ENCODE peak calls at places on chromosome 2, in eight cellular contexts. One of them, this sample, is unnamed. For H3K4me1, the result is how much of the 10 kb centered on the place peaks cover.

GRCh38 chr2:46230115-46230571 is 67.1 kb upstream of the EPAS1 start:
- DNase-seq in HepG2: peak
- DNase-seq in CD8-positive, alpha-beta T cell: peak
- DNase-seq in tibial nerve: no peak
- DNase-seq in spleen: peak
- DNase-seq in A673: no peak
- DNase-seq in SK-N-SH: no peak
- DNase-seq in Panc1: no peak
- DNase-seq in this sample: peak

GRCh38 chr2:58206785-58207184 is 34.3 kb downstream of the FANCL start:
- DNase-seq in HepG2: no peak
- DNase-seq in CD8-positive, alpha-beta T cell: no peak
- DNase-seq in tibial nerve: no peak
- DNase-seq in spleen: no peak
- DNase-seq in A673: no peak
- DNase-seq in SK-N-SH: no peak
- DNase-seq in Panc1: no peak
- DNase-seq in this sample: no peak

GRCh38 chr2:98912957-98913915 is 22.8 kb downstream of the CRACDL start:
- DNase-seq in HepG2: no peak
- DNase-seq in CD8-positive, alpha-beta T cell: no peak
- DNase-seq in tibial nerve: no peak
- DNase-seq in spleen: peak
- DNase-seq in A673: no peak
- DNase-seq in SK-N-SH: no peak
- DNase-seq in Panc1: no peak
- DNase-seq in this sample: no peak

GRCh38 chr2:181308731-181309130 is 148.5 kb upstream of the ITGA4 start:
- DNase-seq in HepG2: no peak
- DNase-seq in CD8-positive, alpha-beta T cell: no peak
- DNase-seq in tibial nerve: no peak
- DNase-seq in spleen: no peak
- DNase-seq in A673: no peak
- DNase-seq in SK-N-SH: no peak
- DNase-seq in Panc1: no peak
- DNase-seq in this sample: no peak

GRCh38 chr2:95346738-95347671 is 49.9 kb downstream of the KCNIP3 start:
- DNase-seq in HepG2: no peak
- DNase-seq in CD8-positive, alpha-beta T cell: no peak
- DNase-seq in tibial nerve: no peak
- DNase-seq in spleen: peak
- DNase-seq in A673: no peak
- DNase-seq in SK-N-SH: peak
- DNase-seq in Panc1: no peak
- DNase-seq in this sample: no peak

GRCh38 chr2:191591025-191591424 is 86.9 kb upstream of the NABP1 start:
- DNase-seq in HepG2: no peak
- DNase-seq in CD8-positive, alpha-beta T cell: no peak
- DNase-seq in tibial nerve: no peak
- DNase-seq in spleen: no peak
- DNase-seq in A673: no peak
- DNase-seq in SK-N-SH: no peak
- DNase-seq in Panc1: no peak
- DNase-seq in this sample: no peak

GRCh38 chr2:31217465-31218200 is at the start of gene CAPN14:
- DNase-seq in HepG2: no peak
- DNase-seq in CD8-positive, alpha-beta T cell: no peak
- DNase-seq in tibial nerve: no peak
- DNase-seq in spleen: no peak
- DNase-seq in A673: peak
- DNase-seq in SK-N-SH: no peak
- DNase-seq in Panc1: no peak
- DNase-seq in this sample: no peak

GRCh38 chr2:9565436-9566153 is 10.0 kb upstream of the ADAM17 start:
- DNase-seq in HepG2: no peak
- DNase-seq in CD8-positive, alpha-beta T cell: no peak
- DNase-seq in tibial nerve: peak
- DNase-seq in spleen: no peak
- DNase-seq in A673: peak
- DNase-seq in SK-N-SH: no peak
- DNase-seq in Panc1: peak
- DNase-seq in this sample: no peak

GRCh38 chr2:195898505-195898904 is 170.1 kb downstream of the DNAH7 start:
- DNase-seq in HepG2: peak
- DNase-seq in CD8-positive, alpha-beta T cell: no peak
- DNase-seq in tibial nerve: peak
- DNase-seq in spleen: no peak
- DNase-seq in A673: peak
- DNase-seq in SK-N-SH: peak
- DNase-seq in Panc1: no peak
- DNase-seq in this sample: peak

GRCh38 chr2:201923436-201923975 is 110.1 kb upstream of the FZD7 start:
- DNase-seq in HepG2: no peak
- DNase-seq in CD8-positive, alpha-beta T cell: no peak
- DNase-seq in tibial nerve: no peak
- DNase-seq in spleen: no peak
- DNase-seq in A673: no peak
- DNase-seq in SK-N-SH: no peak
- DNase-seq in Panc1: no peak
- DNase-seq in this sample: no peak

GRCh38 chr2:136051725-136052048 is 66.3 kb upstream of the DARS1 start:
- DNase-seq in HepG2: no peak
- DNase-seq in CD8-positive, alpha-beta T cell: no peak
- DNase-seq in tibial nerve: no peak
- DNase-seq in spleen: no peak
- DNase-seq in A673: no peak
- DNase-seq in SK-N-SH: no peak
- DNase-seq in Panc1: no peak
- DNase-seq in this sample: no peak

GRCh38 chr2:118696786-118697465 is 150.5 kb downstream of the EN1 start:
- DNase-seq in HepG2: no peak
- DNase-seq in CD8-positive, alpha-beta T cell: no peak
- DNase-seq in tibial nerve: no peak
- DNase-seq in spleen: no peak
- DNase-seq in A673: no peak
- DNase-seq in SK-N-SH: peak
- DNase-seq in Panc1: no peak
- DNase-seq in this sample: no peak

GRCh38 chr2:133732982-133733670 is 164.9 kb upstream of the NCKAP5 start:
- DNase-seq in HepG2: no peak
- DNase-seq in CD8-positive, alpha-beta T cell: no peak
- DNase-seq in tibial nerve: no peak
- DNase-seq in spleen: no peak
- DNase-seq in A673: peak
- DNase-seq in SK-N-SH: no peak
- DNase-seq in Panc1: no peak
- DNase-seq in this sample: no peak

GRCh38 chr2:63124209-63124608 is 73.6 kb downstream of the OTX1 start:
- DNase-seq in HepG2: no peak
- DNase-seq in CD8-positive, alpha-beta T cell: no peak
- DNase-seq in tibial nerve: no peak
- DNase-seq in spleen: no peak
- DNase-seq in A673: no peak
- DNase-seq in SK-N-SH: no peak
- DNase-seq in Panc1: no peak
- DNase-seq in this sample: no peak

GRCh38 chr2:9408641-9409151 is 14.6 kb downstream of the ITGB1BP1 start:
- DNase-seq in HepG2: no peak
- DNase-seq in CD8-positive, alpha-beta T cell: no peak
- DNase-seq in tibial nerve: no peak
- DNase-seq in spleen: no peak
- DNase-seq in A673: no peak
- DNase-seq in SK-N-SH: no peak
- DNase-seq in Panc1: no peak
- DNase-seq in this sample: no peak

GRCh38 chr2:134628453-134628852 is 90.3 kb downstream of the TMEM163 start:
- DNase-seq in HepG2: no peak
- DNase-seq in CD8-positive, alpha-beta T cell: no peak
- DNase-seq in tibial nerve: no peak
- DNase-seq in spleen: no peak
- DNase-seq in A673: no peak
- DNase-seq in SK-N-SH: no peak
- DNase-seq in Panc1: no peak
- DNase-seq in this sample: no peak

GRCh38 chr2:207113403-207113802 is 52.3 kb downstream of the KLF7 start:
- DNase-seq in HepG2: no peak
- DNase-seq in CD8-positive, alpha-beta T cell: no peak
- DNase-seq in tibial nerve: no peak
- DNase-seq in spleen: no peak
- DNase-seq in A673: no peak
- DNase-seq in SK-N-SH: peak
- DNase-seq in Panc1: no peak
- DNase-seq in this sample: peak

GRCh38 chr2:108403494-108403893 is 25.7 kb downstream of the SULT1C4 start:
- DNase-seq in HepG2: no peak
- DNase-seq in CD8-positive, alpha-beta T cell: no peak
- DNase-seq in tibial nerve: peak
- DNase-seq in spleen: no peak
- DNase-seq in A673: no peak
- DNase-seq in SK-N-SH: no peak
- DNase-seq in Panc1: no peak
- DNase-seq in this sample: peak

GRCh38 chr2:201926071-201926470 is 107.6 kb upstream of the FZD7 start:
- DNase-seq in HepG2: no peak
- DNase-seq in CD8-positive, alpha-beta T cell: no peak
- DNase-seq in tibial nerve: no peak
- DNase-seq in spleen: no peak
- DNase-seq in A673: peak
- DNase-seq in SK-N-SH: no peak
- DNase-seq in Panc1: no peak
- DNase-seq in this sample: no peak

GRCh38 chr2:38539086-38539485 is 63.6 kb downstream of the HNRNPLL start:
- DNase-seq in HepG2: no peak
- DNase-seq in CD8-positive, alpha-beta T cell: no peak
- DNase-seq in tibial nerve: no peak
- DNase-seq in spleen: no peak
- DNase-seq in A673: peak
- DNase-seq in SK-N-SH: no peak
- DNase-seq in Panc1: no peak
- DNase-seq in this sample: no peak
- TF ChIP-seq CTCF in HepG2: peak
- TF ChIP-seq CTCF in CD8-positive, alpha-beta T cell: no peak
- TF ChIP-seq CTCF in tibial nerve: no peak
- TF ChIP-seq CTCF in spleen: no peak
- TF ChIP-seq CTCF in A673: peak
- TF ChIP-seq CTCF in SK-N-SH: no peak
- TF ChIP-seq CTCF in Panc1: no peak
- TF ChIP-seq CTCF in this sample: peak

DNA sequence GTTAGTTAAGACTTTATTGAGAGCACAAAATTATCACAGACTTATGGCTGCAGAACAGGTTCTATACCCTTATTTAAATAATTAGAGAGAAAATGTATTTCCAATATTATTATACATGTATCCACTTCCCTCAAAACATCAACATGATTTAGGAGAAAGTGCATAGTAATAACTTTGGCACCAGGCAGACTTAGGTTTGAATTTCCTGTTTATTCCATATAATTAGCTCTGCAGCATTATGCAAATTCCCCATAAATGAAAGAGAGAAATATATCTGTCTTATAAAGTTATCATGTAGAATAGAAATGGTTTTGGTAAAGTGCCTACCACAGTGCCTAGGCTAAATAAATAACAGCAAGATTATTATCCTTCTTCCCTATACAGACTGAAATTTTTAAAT is 15.3 kb downstream of the SCN9A start:
- DNase-seq in HepG2: no peak
- DNase-seq in CD8-positive, alpha-beta T cell: no peak
- DNase-seq in tibial nerve: no peak
- DNase-seq in spleen: no peak
- DNase-seq in A673: peak
- DNase-seq in SK-N-SH: no peak
- DNase-seq in Panc1: no peak
- DNase-seq in this sample: no peak
- H3K4me3 ChIP-seq in HepG2: no peak
- H3K4me3 ChIP-seq in CD8-positive, alpha-beta T cell: no peak
- H3K4me3 ChIP-seq in tibial nerve: no peak
- H3K4me3 ChIP-seq in spleen: no peak
- H3K4me3 ChIP-seq in A673: peak
- H3K4me3 ChIP-seq in SK-N-SH: no peak
- H3K4me3 ChIP-seq in Panc1: no peak
- H3K4me3 ChIP-seq in this sample: no peak

GRCh38 chr2:101823347-101823791 is 125.9 kb downstream of the MAP4K4 start:
- DNase-seq in HepG2: peak
- DNase-seq in CD8-positive, alpha-beta T cell: peak
- DNase-seq in tibial nerve: peak
- DNase-seq in spleen: no peak
- DNase-seq in A673: peak
- DNase-seq in SK-N-SH: no peak
- DNase-seq in Panc1: no peak
- DNase-seq in this sample: peak

GRCh38 chr2:101821828-101822458 is 124.4 kb downstream of the MAP4K4 start:
- DNase-seq in HepG2: no peak
- DNase-seq in CD8-positive, alpha-beta T cell: no peak
- DNase-seq in tibial nerve: no peak
- DNase-seq in spleen: no peak
- DNase-seq in A673: no peak
- DNase-seq in SK-N-SH: no peak
- DNase-seq in Panc1: no peak
- DNase-seq in this sample: no peak

GRCh38 chr2:101821059-101821805 is 123.7 kb downstream of the MAP4K4 start:
- DNase-seq in HepG2: no peak
- DNase-seq in CD8-positive, alpha-beta T cell: no peak
- DNase-seq in tibial nerve: no peak
- DNase-seq in spleen: no peak
- DNase-seq in A673: no peak
- DNase-seq in SK-N-SH: no peak
- DNase-seq in Panc1: no peak
- DNase-seq in this sample: no peak

GRCh38 chr2:101826716-101827115 is 129.2 kb downstream of the MAP4K4 start:
- DNase-seq in HepG2: no peak
- DNase-seq in CD8-positive, alpha-beta T cell: no peak
- DNase-seq in tibial nerve: no peak
- DNase-seq in spleen: no peak
- DNase-seq in A673: no peak
- DNase-seq in SK-N-SH: no peak
- DNase-seq in Panc1: no peak
- DNase-seq in this sample: no peak

DNA sequence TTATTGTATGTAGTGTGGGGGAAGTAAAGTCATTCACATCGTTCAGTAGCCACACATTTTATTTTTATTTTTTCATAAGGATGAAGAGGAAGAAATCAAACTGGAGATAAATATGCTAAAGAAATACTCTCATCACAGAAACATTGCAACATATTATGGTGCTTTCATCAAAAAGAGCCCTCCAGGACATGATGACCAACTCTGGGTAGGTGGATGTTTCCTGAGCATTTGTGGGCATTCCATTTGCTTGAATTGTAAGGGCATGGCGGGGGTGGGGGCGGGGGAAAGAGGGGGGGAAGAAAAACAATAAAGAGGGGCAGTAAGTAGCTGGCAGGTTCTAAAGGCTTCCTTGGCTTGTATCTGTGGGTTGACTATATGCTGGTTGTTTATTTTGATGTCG is 126.3 kb downstream of the MAP4K4 start:
- DNase-seq in HepG2: no peak
- DNase-seq in CD8-positive, alpha-beta T cell: no peak
- DNase-seq in tibial nerve: no peak
- DNase-seq in spleen: no peak
- DNase-seq in A673: no peak
- DNase-seq in SK-N-SH: no peak
- DNase-seq in Panc1: no peak
- DNase-seq in this sample: no peak
- H3K4me1 ChIP-seq in HepG2: half or more
- H3K4me1 ChIP-seq in CD8-positive, alpha-beta T cell: half or more
- H3K4me1 ChIP-seq in tibial nerve: half or more
- H3K4me1 ChIP-seq in spleen: under half
- H3K4me1 ChIP-seq in A673: under half
- H3K4me1 ChIP-seq in SK-N-SH: under half
- H3K4me1 ChIP-seq in Panc1: under half
- H3K4me1 ChIP-seq in this sample: under half

GRCh38 chr2:120867290-120868231 is 131.9 kb downstream of the GLI2 start:
- DNase-seq in HepG2: no peak
- DNase-seq in CD8-positive, alpha-beta T cell: no peak
- DNase-seq in tibial nerve: peak
- DNase-seq in spleen: peak
- DNase-seq in A673: peak
- DNase-seq in SK-N-SH: peak
- DNase-seq in Panc1: no peak
- DNase-seq in this sample: no peak
- TF ChIP-seq CTCF in HepG2: no peak
- TF ChIP-seq CTCF in CD8-positive, alpha-beta T cell: no peak
- TF ChIP-seq CTCF in tibial nerve: no peak
- TF ChIP-seq CTCF in spleen: no peak
- TF ChIP-seq CTCF in A673: no peak
- TF ChIP-seq CTCF in SK-N-SH: no peak
- TF ChIP-seq CTCF in Panc1: no peak
- TF ChIP-seq CTCF in this sample: no peak